ENCODE peak calls at places on chromosomes 7 and 10, in five cellular contexts. One of them, this sample, is unnamed.

GRCh38 chr7:17036584-17036983 is 154.8 kb upstream of the AGR3 start:
- DNase-seq in A549: no peak
- DNase-seq in uterus: no peak
- DNase-seq in ovary: no peak
- DNase-seq in Peyer's patch: no peak
- DNase-seq in this sample: no peak

GRCh38 chr7:66928388-66928787 is 7.4 kb downstream of the TMEM248 start:
- DNase-seq in uterus: no peak
- DNase-seq in ovary: no peak
- DNase-seq in Peyer's patch: no peak
- DNase-seq in A549: no peak
- DNase-seq in this sample: no peak

GRCh38 chr10:98273454-98273850 is 5.5 kb upstream of the LOXL4 start:
- DNase-seq in ovary: no peak
- DNase-seq in A549: no peak
- DNase-seq in uterus: no peak
- DNase-seq in Peyer's patch: no peak
- DNase-seq in this sample: peak

GRCh38 chr10:76864913-76865312 is 772.7 kb downstream of the KCNMA1 start:
- DNase-seq in Peyer's patch: no peak
- DNase-seq in ovary: no peak
- DNase-seq in A549: no peak
- DNase-seq in uterus: no peak
- DNase-seq in this sample: no peak

GRCh38 chr10:84352251-84352842 is 24.0 kb downstream of the CCSER2 start:
- DNase-seq in Peyer's patch: peak
- DNase-seq in uterus: no peak
- DNase-seq in ovary: no peak
- DNase-seq in A549: peak
- DNase-seq in this sample: peak

GRCh38 chr7:6481445-6481844 is 33.7 kb upstream of the DAGLB start:
- DNase-seq in ovary: no peak
- DNase-seq in uterus: no peak
- DNase-seq in A549: no peak
- DNase-seq in Peyer's patch: no peak
- DNase-seq in this sample: no peak

GRCh38 chr7:151711906-151712771 is 164.8 kb downstream of the PRKAG2 start:
- DNase-seq in Peyer's patch: no peak
- DNase-seq in uterus: no peak
- DNase-seq in A549: no peak
- DNase-seq in ovary: no peak
- DNase-seq in this sample: peak

GRCh38 chr7:136339464-136339863 is 362.3 kb upstream of the MTPN start:
- DNase-seq in Peyer's patch: no peak
- DNase-seq in A549: no peak
- DNase-seq in ovary: no peak
- DNase-seq in uterus: no peak
- DNase-seq in this sample: no peak

GRCh38 chr7:15505761-15506160 is 56.1 kb downstream of the AGMO start:
- DNase-seq in ovary: no peak
- DNase-seq in uterus: no peak
- DNase-seq in Peyer's patch: no peak
- DNase-seq in A549: no peak
- DNase-seq in this sample: no peak

GRCh38 chr10:101617102-101617823 is 29.1 kb downstream of the DPCD start:
- DNase-seq in Peyer's patch: no peak
- DNase-seq in uterus: no peak
- DNase-seq in ovary: no peak
- DNase-seq in A549: peak
- DNase-seq in this sample: no peak

GRCh38 chr7:132499065-132499464 is 77.2 kb downstream of the PLXNA4 start:
- DNase-seq in ovary: no peak
- DNase-seq in Peyer's patch: no peak
- DNase-seq in uterus: no peak
- DNase-seq in A549: no peak
- DNase-seq in this sample: no peak

GRCh38 chr10:92553959-92554358 is 19.9 kb downstream of the IDE start:
- DNase-seq in A549: no peak
- DNase-seq in uterus: no peak
- DNase-seq in Peyer's patch: no peak
- DNase-seq in ovary: no peak
- DNase-seq in this sample: no peak

GRCh38 chr7:105673367-105674188 is 92.3 kb upstream of the EFCAB10 start:
- DNase-seq in uterus: no peak
- DNase-seq in ovary: no peak
- DNase-seq in A549: no peak
- DNase-seq in Peyer's patch: no peak
- DNase-seq in this sample: peak

GRCh38 chr10:7467031-7467667 is 56.3 kb upstream of the SFMBT2 start:
- DNase-seq in A549: no peak
- DNase-seq in ovary: no peak
- DNase-seq in Peyer's patch: no peak
- DNase-seq in uterus: no peak
- DNase-seq in this sample: no peak

GRCh38 chr7:95598511-95598910 is 2.2 kb upstream of the PDK4 start:
- DNase-seq in uterus: no peak
- DNase-seq in ovary: no peak
- DNase-seq in Peyer's patch: no peak
- DNase-seq in A549: no peak
- DNase-seq in this sample: no peak

GRCh38 chr7:28725911-28726310 is 232.2 kb downstream of the TRIL start:
- DNase-seq in uterus: no peak
- DNase-seq in A549: no peak
- DNase-seq in ovary: no peak
- DNase-seq in Peyer's patch: no peak
- DNase-seq in this sample: no peak

GRCh38 chr7:150374472-150374871 is 4.7 kb upstream of the ZNF775 start:
- DNase-seq in uterus: no peak
- DNase-seq in ovary: peak
- DNase-seq in A549: no peak
- DNase-seq in Peyer's patch: no peak
- DNase-seq in this sample: no peak

GRCh38 chr7:154886591-154886990 is 116.3 kb downstream of the PAXIP1 start:
- DNase-seq in Peyer's patch: no peak
- DNase-seq in A549: no peak
- DNase-seq in uterus: no peak
- DNase-seq in ovary: no peak
- DNase-seq in this sample: no peak

GRCh38 chr7:133511242-133511641 is 258.4 kb downstream of the EXOC4 start:
- DNase-seq in uterus: no peak
- DNase-seq in ovary: no peak
- DNase-seq in Peyer's patch: no peak
- DNase-seq in A549: no peak
- DNase-seq in this sample: no peak

GRCh38 chr10:46541017-46541661 is 15.3 kb downstream of the GPRIN2 start:
- DNase-seq in A549: peak
- DNase-seq in uterus: peak
- DNase-seq in ovary: peak
- DNase-seq in Peyer's patch: peak
- DNase-seq in this sample: peak

GRCh38 chr7:129767120-129768011 is 155.8 kb downstream of the NRF1 start:
- DNase-seq in Peyer's patch: peak
- DNase-seq in A549: no peak
- DNase-seq in ovary: no peak
- DNase-seq in uterus: no peak
- DNase-seq in this sample: no peak

GRCh38 chr7:44390701-44391100 is 65.3 kb upstream of the CAMK2B start:
- DNase-seq in Peyer's patch: no peak
- DNase-seq in A549: no peak
- DNase-seq in ovary: no peak
- DNase-seq in uterus: no peak
- DNase-seq in this sample: no peak

DNA sequence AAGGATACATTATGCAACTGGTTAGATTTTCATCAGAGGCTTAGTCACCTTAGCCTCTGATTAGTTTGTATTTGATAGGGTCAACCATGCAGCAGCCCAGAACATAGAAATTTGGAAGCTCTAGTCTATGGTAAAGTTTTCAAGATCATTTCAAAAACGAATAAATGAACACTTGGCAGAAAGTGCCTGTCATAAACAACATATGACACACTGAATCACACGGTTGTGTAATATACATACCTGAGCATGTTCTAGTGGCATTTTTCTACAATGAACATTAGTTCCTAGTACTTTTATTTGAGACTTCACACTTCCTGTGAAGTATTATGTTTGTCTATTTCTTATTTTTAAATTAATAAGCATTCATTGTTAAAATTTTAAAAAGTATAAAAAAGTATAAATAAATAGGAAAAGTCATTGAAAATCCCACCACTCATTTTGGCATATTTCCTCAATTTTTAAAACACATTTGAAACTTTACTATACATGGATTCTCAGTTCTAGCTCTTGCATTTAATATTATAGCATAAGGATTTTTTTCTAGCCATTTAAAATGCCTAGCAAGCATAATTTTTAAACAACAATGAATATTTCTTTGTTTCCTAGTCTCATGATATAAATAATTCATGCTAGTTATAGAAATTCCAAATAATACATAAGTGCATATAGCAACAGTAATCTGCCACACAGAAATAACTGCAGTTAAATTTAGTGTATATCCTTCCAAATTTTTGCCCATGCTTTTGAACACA is 25.7 kb upstream of the PRPS1L1 start:
- DNase-seq in Peyer's patch: no peak
- DNase-seq in ovary: no peak
- DNase-seq in uterus: no peak
- DNase-seq in A549: no peak
- DNase-seq in this sample: no peak
- TF ChIP-seq POLR2A in Peyer's patch: no peak
- TF ChIP-seq POLR2A in ovary: no peak
- TF ChIP-seq POLR2A in uterus: no peak
- TF ChIP-seq POLR2A in A549: no peak
- TF ChIP-seq POLR2A in this sample: no peak

GRCh38 chr7:1514407-1514806 is 10.2 kb upstream of the INTS1 start:
- DNase-seq in A549: no peak
- DNase-seq in ovary: no peak
- DNase-seq in Peyer's patch: no peak
- DNase-seq in uterus: no peak
- DNase-seq in this sample: no peak

GRCh38 chr7:1511829-1512422 is 7.7 kb upstream of the INTS1 start:
- DNase-seq in A549: no peak
- DNase-seq in uterus: no peak
- DNase-seq in ovary: no peak
- DNase-seq in Peyer's patch: no peak
- DNase-seq in this sample: no peak

GRCh38 chr7:1513657-1514095 is 9.5 kb upstream of the INTS1 start:
- DNase-seq in ovary: no peak
- DNase-seq in Peyer's patch: no peak
- DNase-seq in A549: no peak
- DNase-seq in uterus: peak
- DNase-seq in this sample: peak

GRCh38 chr7:1514993-1515392 is 10.8 kb upstream of the INTS1 start:
- DNase-seq in ovary: no peak
- DNase-seq in uterus: no peak
- DNase-seq in A549: no peak
- DNase-seq in Peyer's patch: no peak
- DNase-seq in this sample: no peak

DNA sequence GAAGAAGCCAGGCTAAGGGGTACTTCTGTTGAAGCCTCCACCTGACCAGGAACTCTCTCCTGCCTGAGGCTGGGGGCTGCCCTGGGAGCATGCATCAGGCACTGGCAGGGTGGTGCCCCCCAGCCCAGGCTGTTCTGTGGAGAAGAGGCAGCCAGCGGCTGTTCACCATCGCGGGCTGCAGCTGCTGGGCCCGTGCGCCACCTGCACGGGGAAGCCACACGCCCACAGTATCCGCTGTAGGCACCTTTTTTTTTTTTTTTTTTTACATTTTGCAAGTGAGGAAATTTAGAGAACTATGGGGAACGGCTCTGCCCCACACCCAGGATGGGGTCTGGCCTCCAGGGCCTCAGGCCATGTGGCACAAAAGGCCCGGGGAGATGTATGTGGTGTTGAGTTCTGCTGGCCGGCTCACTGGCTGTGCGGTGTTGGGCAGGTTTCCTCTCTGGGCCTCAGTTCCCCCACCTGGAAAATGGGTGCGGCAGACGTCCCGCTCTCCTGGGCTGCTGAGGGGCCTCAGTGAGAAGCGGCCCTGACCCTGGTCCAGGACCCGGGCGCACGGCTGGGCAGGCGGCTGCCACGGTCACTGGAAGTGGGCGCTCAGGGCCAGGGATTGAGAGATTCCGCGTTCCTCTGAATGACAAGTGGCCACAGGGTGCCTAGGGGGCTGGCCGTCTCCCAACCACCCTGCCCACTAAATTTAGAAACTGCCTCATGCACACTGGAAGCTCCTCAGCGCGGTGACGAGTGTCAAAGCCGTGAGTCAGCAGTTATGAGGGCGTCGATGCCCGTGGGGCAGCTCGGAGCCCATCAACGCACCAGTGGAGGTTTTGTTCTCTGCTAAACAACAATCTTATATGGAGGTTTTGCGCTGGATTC is 8.8 kb upstream of the INTS1 start:
- DNase-seq in ovary: no peak
- DNase-seq in Peyer's patch: no peak
- DNase-seq in A549: peak
- DNase-seq in uterus: peak
- DNase-seq in this sample: peak
- TF ChIP-seq POLR2A in ovary: no peak
- TF ChIP-seq POLR2A in Peyer's patch: no peak
- TF ChIP-seq POLR2A in A549: no peak
- TF ChIP-seq POLR2A in uterus: no peak
- TF ChIP-seq POLR2A in this sample: no peak

GRCh38 chr10:102795453-102796406 is 41.5 kb downstream of the CYP17A1 start:
- DNase-seq in A549: no peak
- DNase-seq in Peyer's patch: no peak
- DNase-seq in uterus: no peak
- DNase-seq in ovary: no peak
- DNase-seq in this sample: no peak
- TF ChIP-seq POLR2A in A549: no peak
- TF ChIP-seq POLR2A in Peyer's patch: no peak
- TF ChIP-seq POLR2A in uterus: no peak
- TF ChIP-seq POLR2A in ovary: no peak
- TF ChIP-seq POLR2A in this sample: no peak

GRCh38 chr7:107046511-107047259 is 2.2 kb downstream of the PRKAR2B start:
- DNase-seq in uterus: no peak
- DNase-seq in A549: no peak
- DNase-seq in ovary: no peak
- DNase-seq in Peyer's patch: no peak
- DNase-seq in this sample: no peak

GRCh38 chr7:107043916-107044346 is 574 bp upstream of the PRKAR2B start:
- DNase-seq in uterus: no peak
- DNase-seq in Peyer's patch: no peak
- DNase-seq in A549: peak
- DNase-seq in ovary: no peak
- DNase-seq in this sample: no peak

GRCh38 chr7:107045980-107046379 is 1.5 kb downstream of the PRKAR2B start:
- DNase-seq in A549: no peak
- DNase-seq in Peyer's patch: no peak
- DNase-seq in uterus: no peak
- DNase-seq in ovary: no peak
- DNase-seq in this sample: no peak

GRCh38 chr7:107045195-107045960 is 873 bp downstream of the PRKAR2B start:
- DNase-seq in uterus: no peak
- DNase-seq in ovary: no peak
- DNase-seq in A549: no peak
- DNase-seq in Peyer's patch: no peak
- DNase-seq in this sample: no peak

GRCh38 chr7:107044347-107045194 is at the start of gene PRKAR2B:
- DNase-seq in Peyer's patch: peak
- DNase-seq in ovary: peak
- DNase-seq in A549: peak
- DNase-seq in uterus: peak
- DNase-seq in this sample: peak
- TF ChIP-seq POLR2A in Peyer's patch: peak
- TF ChIP-seq POLR2A in ovary: peak
- TF ChIP-seq POLR2A in A549: no peak
- TF ChIP-seq POLR2A in uterus: peak
- TF ChIP-seq POLR2A in this sample: no peak

This sample was measured in right lobe of liver.